ENCODE peak calls at places on chromosomes 6 and 20, in four cellular contexts. K, D, W and V are unnamed samples.

GRCh38 chr6:19297880-19298279 is 539.3 kb upstream of the ID4 start:
- DNase-seq in K (no peak), D (no peak), W (no peak), V (no peak)

GRCh38 chr6:40293824-40294188 is 293.4 kb downstream of the LRFN2 start:
- DNase-seq in K (no peak), D (no peak), W (no peak), V (no peak)

GRCh38 chr6:11727356-11727755 is 51.2 kb downstream of the ADTRP start:
- DNase-seq in D (no peak), K (no peak), W (no peak), V (no peak)

GRCh38 chr20:4513720-4514119 is 208.0 kb upstream of the PRND start:
- DNase-seq in W (no peak), D (no peak), K (no peak), V (no peak)

GRCh38 chr6:47571488-47571887 is 93.9 kb downstream of the CD2AP start:
- DNase-seq in W (no peak), D (no peak), K (no peak), V (no peak)

GRCh38 chr6:57278570-57278969 is 38.9 kb upstream of the PRIM2 start:
- DNase-seq in D (no peak), K (no peak), W (no peak), V (no peak)

GRCh38 chr20:34806255-34806654 is 19.2 kb downstream of the NCOA6 start:
- DNase-seq in K (no peak), D (no peak), W (no peak), V (no peak)

GRCh38 chr6:18147160-18147559 is 7.7 kb downstream of the TPMT start:
- DNase-seq in K (peak; percentile 58), W (no peak), D (no peak), V (no peak)

GRCh38 chr6:153167907-153168306 is 36.8 kb upstream of the RGS17 start:
- DNase-seq in K (no peak), D (no peak), W (no peak), V (no peak)

GRCh38 chr6:157201083-157201482 is 122.2 kb downstream of the TMEM242 start:
- DNase-seq in K (no peak), D (no peak), W (no peak), V (no peak)

GRCh38 chr20:57130160-57130772 is 136.2 kb downstream of the BMP7 start:
- DNase-seq in D (no peak), W (no peak), K (peak; percentile 84), V (no peak)

GRCh38 chr6:87731818-87732661 is 30.0 kb upstream of the AKIRIN2 start:
- DNase-seq in W (peak; percentile 51), D (peak; percentile 71), K (peak; percentile 86), V (no peak)

GRCh38 chr6:134902074-134902861 is 47.6 kb downstream of the ALDH8A1 start:
- DNase-seq in W (no peak), D (no peak), K (no peak), V (no peak)

GRCh38 chr20:24063100-24063499 is 74.5 kb upstream of the GGTLC1 start:
- DNase-seq in W (no peak), K (no peak), D (no peak), V (no peak)

GRCh38 chr6:135372758-135373157 is 124.8 kb downstream of the AHI1 start:
- DNase-seq in K (no peak), D (no peak), W (no peak), V (no peak)

GRCh38 chr6:134921980-134922313 is 28.0 kb downstream of the ALDH8A1 start:
- DNase-seq in W (no peak), D (no peak), K (no peak), V (no peak)

GRCh38 chr6:56659721-56660373 is 17.2 kb upstream of the DST start:
- DNase-seq in W (no peak), K (no peak), D (peak; percentile 64), V (no peak)

GRCh38 chr6:37922563-37922962 is 103.0 kb downstream of the ZFAND3 start:
- DNase-seq in W (no peak), K (no peak), D (no peak), V (no peak)
- H3K79me2 ChIP-seq in W (peaks cover 9% of the 10 kb centered on the region), K (peaks cover 50% of the 10 kb centered on the region), D (peaks cover 40% of the 10 kb centered on the region), V (no peaks in the 10 kb centered on the region)

DNA sequence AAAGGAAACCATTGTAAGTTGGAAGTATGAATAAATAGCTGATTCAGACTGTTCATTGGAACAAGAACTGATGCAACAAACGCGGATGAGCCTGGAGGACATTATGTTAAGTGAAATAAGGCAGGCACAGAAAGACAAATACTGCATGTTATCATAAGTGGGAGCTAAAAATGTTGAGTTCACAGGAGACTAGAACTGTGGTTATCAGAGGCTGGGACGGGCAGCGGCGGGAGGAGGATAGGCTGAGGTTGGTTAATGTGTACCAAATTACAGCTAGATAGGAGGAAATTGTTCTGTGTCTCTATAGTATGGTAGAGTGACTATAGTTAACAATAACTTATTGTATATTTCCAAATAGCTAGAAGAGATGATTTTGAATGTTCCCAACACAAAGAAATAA is 40.8 kb downstream of the FAM229B start:
- DNase-seq in D (no peak), W (no peak), K (no peak), V (no peak)
- TF ChIP-seq HDAC6 in D (no peak), W (no peak), K (no peak), V (no peak)

GRCh38 chr20:9079038-9079731 is 10.3 kb downstream of the PLCB4 start:
- DNase-seq in K (no peak), W (no peak), D (no peak), V (no peak)
- H3K79me2 ChIP-seq in K (no peaks in the 10 kb centered on the region), W (no peaks in the 10 kb centered on the region), D (no peaks in the 10 kb centered on the region), V (peaks cover 37% of the 10 kb centered on the region)

DNA sequence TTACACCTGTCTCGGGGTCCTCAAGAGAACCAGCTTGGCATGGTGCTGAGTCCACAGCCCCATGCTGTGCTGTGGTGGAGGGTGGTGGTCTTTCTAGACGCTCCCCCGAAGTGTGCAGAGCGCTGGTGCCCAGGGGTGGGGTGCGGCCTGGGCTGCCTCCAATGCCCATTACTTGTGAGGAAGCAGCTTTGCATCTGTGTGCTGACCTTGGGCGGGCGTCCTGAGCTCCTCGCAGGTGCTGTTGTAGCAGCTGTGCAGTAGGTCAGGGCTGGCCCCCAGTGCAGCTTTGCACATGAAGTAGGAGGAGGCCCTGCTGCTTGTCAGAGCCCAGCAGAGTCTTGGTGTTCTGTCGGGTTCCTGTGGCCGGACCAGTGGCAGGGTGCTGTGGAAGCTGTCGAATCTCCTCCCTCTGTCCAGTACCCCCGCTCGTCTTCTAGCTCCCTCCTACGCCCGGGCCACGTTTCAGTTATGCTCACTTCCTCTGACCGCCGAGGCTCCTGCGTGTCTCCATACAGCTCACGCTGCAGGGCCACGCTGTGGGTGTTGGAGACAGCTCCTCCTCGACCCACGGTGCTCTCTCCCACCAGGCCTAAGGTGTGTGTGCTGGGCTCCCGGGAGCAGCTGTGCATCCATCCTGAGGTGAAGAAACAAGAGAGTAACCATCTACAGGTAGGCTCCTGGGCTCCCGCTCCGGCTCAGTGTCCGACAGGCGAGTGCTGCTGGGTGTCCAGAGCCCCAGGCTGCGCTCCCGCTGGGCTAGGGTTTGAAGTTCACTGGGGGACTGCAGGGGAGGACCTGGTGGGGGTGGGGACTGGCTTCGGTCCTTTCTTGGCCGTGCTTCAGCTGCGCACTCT is 4.1 kb downstream of the RTEL1 start:
- DNase-seq in W (no peak), K (no peak), D (no peak), V (no peak)
- TF ChIP-seq HDAC6 in W (no peak), K (no peak), D (no peak), V (no peak)

GRCh38 chr6:110884321-110884720 is 9.7 kb downstream of the AMD1 start:
- DNase-seq in D (no peak), W (no peak), K (no peak), V (no peak)

GRCh38 chr6:110882824-110883554 is 8.4 kb downstream of the AMD1 start:
- DNase-seq in K (no peak), D (no peak), W (no peak), V (no peak)

GRCh38 chr6:110885526-110885925 is 10.9 kb downstream of the AMD1 start:
- DNase-seq in K (no peak), D (no peak), W (no peak), V (no peak)

GRCh38 chr6:110890288-110890687 is 15.7 kb downstream of the AMD1 start:
- DNase-seq in W (no peak), K (no peak), D (no peak), V (no peak)

GRCh38 chr6:110886555-110887167 is 12.1 kb downstream of the AMD1 start:
- DNase-seq in D (no peak), W (no peak), K (no peak), V (no peak)
- H3K79me2 ChIP-seq in D (peaks cover 91% of the 10 kb centered on the region), W (peaks cover 99% of the 10 kb centered on the region), K (peaks cover 97% of the 10 kb centered on the region), V (peaks cover 63% of the 10 kb centered on the region)